ENCODE peak calls at places on chromosomes 2 and 18, in ten cellular contexts. K is sigmoid colon, N is transverse colon, W is HepG2, Q is ovary, O is A549, G is tibial nerve, U is K562, R is H1, C is GM12878. J is an unnamed sample.

GRCh38 chr2:38653715-38654494 is 12.0 kb upstream of the GALM start:
- DNase-seq in K (no peak), N (no peak), W (peak), Q (no peak), O (no peak), G (no peak), U (no peak), R (no peak), C (peak), J (no peak)

GRCh38 chr2:208713066-208713465 is 306.5 kb downstream of the PTH2R start:
- DNase-seq in K (no peak), N (no peak), W (no peak), Q (no peak), O (no peak), G (no peak), U (no peak), R (no peak), C (no peak), J (no peak)

GRCh38 chr2:66440011-66440542 is 5.2 kb downstream of the MEIS1 start:
- DNase-seq in K (peak), N (no peak), W (no peak), Q (peak), O (no peak), G (no peak), U (no peak), R (no peak), C (no peak), J (no peak)

GRCh38 chr18:69400976-69401474 is 337 bp downstream of the DOK6 start:
- DNase-seq in K (peak), N (peak), W (no peak), Q (no peak), O (no peak), G (no peak), U (no peak), R (peak), C (no peak), J (no peak)

GRCh38 chr18:13284330-13285027 is 65.9 kb downstream of the LDLRAD4 start:
- DNase-seq in K (no peak), N (no peak), W (no peak), Q (no peak), O (no peak), G (no peak), U (no peak), R (no peak), C (no peak), J (no peak)

GRCh38 chr2:203857656-203858055 is 9.9 kb upstream of the CTLA4 start:
- DNase-seq in K (no peak), N (no peak), W (no peak), Q (no peak), O (no peak), G (no peak), U (no peak), R (no peak), C (no peak), J (no peak)

GRCh38 chr2:24886640-24887324 is 33.3 kb downstream of the ADCY3 start:
- DNase-seq in K (no peak), N (no peak), W (no peak), Q (no peak), O (no peak), G (no peak), U (no peak), R (no peak), C (no peak), J (no peak)

GRCh38 chr2:83650897-83651296 is 808.2 kb downstream of the SUCLG1 start:
- DNase-seq in K (no peak), N (no peak), W (no peak), Q (no peak), O (no peak), G (no peak), U (no peak), R (no peak), C (no peak), J (no peak)

GRCh38 chr2:17539596-17539992 is 902 bp upstream of the VSNL1 start:
- DNase-seq in K (peak), N (peak), W (peak), Q (no peak), O (no peak), G (no peak), U (no peak), R (peak), C (no peak), J (no peak)

GRCh38 chr2:216633616-216634316 is 546 bp downstream of the IGFBP2 start:
- DNase-seq in K (no peak), N (peak), W (no peak), Q (no peak), O (peak), G (no peak), U (no peak), R (peak), C (no peak), J (peak)

GRCh38 chr2:28342081-28342967 is 50.3 kb upstream of the FOSL2 start:
- DNase-seq in K (peak), N (peak), W (peak), Q (peak), O (peak), G (peak), U (peak), R (no peak), C (no peak), J (peak)

GRCh38 chr2:238137885-238138284 is 583 bp upstream of the KLHL30 start:
- DNase-seq in K (no peak), N (no peak), W (no peak), Q (no peak), O (no peak), G (no peak), U (no peak), R (no peak), C (no peak), J (no peak)
- TF ChIP-seq POLR2A in K (no peak), N (no peak), W (no peak), Q (no peak), O (no peak), G (no peak), U (no peak), R (no peak), C (no peak), J (no peak)

DNA sequence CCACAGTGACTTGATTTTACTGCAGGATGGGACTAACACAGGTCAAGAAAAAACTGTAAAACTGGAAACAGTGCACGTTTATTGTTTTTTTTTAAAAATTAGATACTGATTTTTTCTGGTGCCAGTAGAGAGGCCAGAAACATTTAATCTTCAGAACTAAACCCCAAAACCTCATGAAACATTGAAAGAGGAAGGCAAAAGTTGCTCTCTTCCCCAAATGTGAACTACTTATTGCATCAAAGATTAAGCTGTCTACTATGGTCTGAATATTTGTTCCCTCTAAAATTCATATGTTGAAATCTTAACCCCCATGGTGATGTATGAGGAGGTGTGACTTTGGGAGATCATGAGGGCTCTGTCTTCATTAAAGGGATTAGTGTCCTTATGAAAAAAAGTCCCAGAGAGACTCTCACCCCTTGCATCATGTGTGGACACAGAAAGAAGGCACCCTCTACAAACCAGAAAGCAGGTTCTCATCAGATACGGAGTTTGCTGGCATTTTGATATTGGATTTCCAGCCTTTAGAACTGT is 28.2 kb upstream of the SLC8A1 start:
- DNase-seq in K (no peak), N (no peak), W (no peak), Q (no peak), O (no peak), G (no peak), U (no peak), R (no peak), C (no peak), J (no peak)
- H3K27ac ChIP-seq in K (peak), N (no peak), W (no peak), Q (no peak), O (no peak), G (no peak), U (no peak), R (no peak), C (no peak), J (no peak)

GRCh38 chr2:46001741-46002506 is 295.3 kb upstream of the EPAS1 start:
- DNase-seq in K (no peak), N (no peak), W (peak), Q (no peak), O (no peak), G (no peak), U (no peak), R (no peak), C (no peak), J (no peak)

GRCh38 chr2:46002507-46002883 is 294.7 kb upstream of the EPAS1 start:
- DNase-seq in K (no peak), N (no peak), W (peak), Q (peak), O (peak), G (no peak), U (no peak), R (no peak), C (no peak), J (no peak)

GRCh38 chr2:46002947-46003346 is 294.3 kb upstream of the EPAS1 start:
- DNase-seq in K (no peak), N (no peak), W (no peak), Q (no peak), O (no peak), G (no peak), U (no peak), R (peak), C (no peak), J (no peak)

GRCh38 chr2:46006634-46007033 is 290.6 kb upstream of the EPAS1 start:
- DNase-seq in K (no peak), N (no peak), W (no peak), Q (no peak), O (peak), G (no peak), U (no peak), R (no peak), C (no peak), J (no peak)

GRCh38 chr2:46003912-46004473 is 293.2 kb upstream of the EPAS1 start:
- DNase-seq in K (no peak), N (no peak), W (no peak), Q (no peak), O (no peak), G (no peak), U (no peak), R (no peak), C (no peak), J (no peak)
- TF ChIP-seq EP300 in K (no peak), N (no peak), W (no peak), Q (no peak), O (no peak), G (no peak), U (no peak), R (no peak), C (no peak), J (no peak)

DNA sequence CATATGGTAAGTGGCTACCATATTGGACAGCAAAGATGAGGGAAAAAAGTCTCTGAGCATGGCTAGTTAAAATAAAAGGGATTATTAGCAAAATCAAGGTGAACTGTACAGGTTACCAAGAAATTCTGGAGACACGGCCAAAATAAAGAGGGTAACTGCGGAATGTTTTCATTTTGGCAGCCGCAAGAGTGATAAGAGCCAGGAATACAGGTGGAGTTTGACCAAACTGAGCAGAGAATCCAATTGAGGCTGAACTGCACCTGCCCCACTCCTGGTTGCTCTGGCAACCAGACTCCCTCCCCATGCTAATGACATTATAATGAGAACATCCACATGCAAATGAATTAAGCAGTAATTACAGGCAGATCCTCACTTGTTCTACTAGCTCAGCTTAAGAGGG is 18.8 kb upstream of the EPHA4 start:
- DNase-seq in K (no peak), N (no peak), W (no peak), Q (no peak), O (no peak), G (no peak), U (no peak), R (no peak), C (no peak), J (no peak)
- TF ChIP-seq POLR2A in K (no peak), N (no peak), W (no peak), Q (no peak), O (no peak), G (no peak), U (no peak), R (no peak), C (no peak), J (no peak)

GRCh38 chr2:136212426-136213378 is 94.8 kb upstream of the CXCR4 start:
- DNase-seq in K (no peak), N (no peak), W (no peak), Q (no peak), O (no peak), G (no peak), U (no peak), R (no peak), C (peak), J (no peak)

GRCh38 chr2:136209540-136210264 is 91.8 kb upstream of the CXCR4 start:
- DNase-seq in K (no peak), N (no peak), W (no peak), Q (no peak), O (no peak), G (no peak), U (no peak), R (no peak), C (no peak), J (no peak)

GRCh38 chr2:136210822-136211221 is 92.9 kb upstream of the CXCR4 start:
- DNase-seq in K (no peak), N (no peak), W (no peak), Q (no peak), O (no peak), G (no peak), U (no peak), R (no peak), C (no peak), J (no peak)

GRCh38 chr2:136213836-136214235 is 95.9 kb upstream of the CXCR4 start:
- DNase-seq in K (no peak), N (no peak), W (no peak), Q (no peak), O (no peak), G (no peak), U (no peak), R (no peak), C (no peak), J (no peak)

GRCh38 chr2:136211671-136212070 is 93.7 kb upstream of the CXCR4 start:
- DNase-seq in K (no peak), N (no peak), W (no peak), Q (no peak), O (no peak), G (no peak), U (no peak), R (no peak), C (no peak), J (no peak)
- H3K27ac ChIP-seq in K (no peak), N (no peak), W (no peak), Q (no peak), O (no peak), G (peak), U (no peak), R (no peak), C (no peak), J (no peak)

GRCh38 chr2:227772197-227772661 is 26.5 kb downstream of the SCYGR8 start:
- DNase-seq in K (no peak), N (no peak), W (peak), Q (no peak), O (no peak), G (no peak), U (no peak), R (no peak), C (no peak), J (no peak)

GRCh38 chr2:227774895-227775842 is 29.5 kb downstream of the SCYGR8 start:
- DNase-seq in K (no peak), N (no peak), W (no peak), Q (no peak), O (no peak), G (no peak), U (no peak), R (no peak), C (no peak), J (no peak)

GRCh38 chr2:227772932-227773331 is 27.2 kb downstream of the SCYGR8 start:
- DNase-seq in K (no peak), N (no peak), W (no peak), Q (no peak), O (no peak), G (no peak), U (no peak), R (no peak), C (no peak), J (no peak)

GRCh38 chr2:227774011-227774624 is 28.4 kb downstream of the SCYGR8 start:
- DNase-seq in K (no peak), N (no peak), W (peak), Q (no peak), O (peak), G (no peak), U (no peak), R (peak), C (no peak), J (no peak)
- TF ChIP-seq EP300 in K (no peak), N (no peak), W (no peak), Q (no peak), O (no peak), G (no peak), U (no peak), R (no peak), C (no peak), J (no peak)

GRCh38 chr2:97663962-97664635 is at the start of gene ACTR1B:
- DNase-seq in K (peak), N (peak), W (peak), Q (peak), O (peak), G (peak), U (peak), R (peak), C (peak), J (peak)
- TF ChIP-seq POLR2A in K (peak), N (peak), W (peak), Q (peak), O (peak), G (peak), U (peak), R (no peak), C (peak), J (no peak)

GRCh38 chr2:230703514-230703913 is 9.1 kb upstream of the CAB39 start:
- DNase-seq in K (no peak), N (no peak), W (no peak), Q (no peak), O (no peak), G (no peak), U (no peak), R (no peak), C (no peak), J (no peak)
- H3K27ac ChIP-seq in K (no peak), N (no peak), W (no peak), Q (no peak), O (no peak), G (no peak), U (no peak), R (no peak), C (no peak), J (no peak)

GRCh38 chr2:41935806-41936205 is 112.0 kb upstream of the PKDCC start:
- DNase-seq in K (no peak), N (no peak), W (no peak), Q (no peak), O (no peak), G (no peak), U (no peak), R (no peak), C (no peak), J (no peak)

GRCh38 chr2:41939410-41939775 is 108.4 kb upstream of the PKDCC start:
- DNase-seq in K (no peak), N (no peak), W (no peak), Q (no peak), O (no peak), G (no peak), U (no peak), R (no peak), C (no peak), J (no peak)

GRCh38 chr2:41936751-41937463 is 110.9 kb upstream of the PKDCC start:
- DNase-seq in K (no peak), N (no peak), W (no peak), Q (no peak), O (no peak), G (no peak), U (no peak), R (no peak), C (no peak), J (no peak)

GRCh38 chr2:41937921-41938708 is 109.7 kb upstream of the PKDCC start:
- DNase-seq in K (no peak), N (no peak), W (no peak), Q (no peak), O (peak), G (no peak), U (no peak), R (peak), C (no peak), J (no peak)

GRCh38 chr2:41937464-41937861 is 110.4 kb upstream of the PKDCC start:
- DNase-seq in K (no peak), N (no peak), W (no peak), Q (no peak), O (no peak), G (no peak), U (no peak), R (peak), C (no peak), J (no peak)
- TF ChIP-seq EP300 in K (no peak), N (no peak), W (no peak), Q (no peak), O (no peak), G (no peak), U (no peak), R (no peak), C (no peak), J (no peak)

GRCh38 chr2:238288650-238289573 is 502 bp upstream of the PER2 start:
- DNase-seq in K (peak), N (peak), W (peak), Q (peak), O (peak), G (peak), U (peak), R (peak), C (peak), J (peak)
- TF ChIP-seq POLR2A in K (peak), N (peak), W (peak), Q (peak), O (peak), G (peak), U (peak), R (no peak), C (peak), J (no peak)